ENCODE peak calls at places on chromosomes 5 and 9, in nine cellular contexts. G is activated CD4-positive, alpha-beta T cell treated with anti-CD3 and anti-CD28 coated beads, Interleukin-2, amount 50 U/mL, for 4 hours; C is activated T-cell treated with anti-CD3 and anti-CD28 coated beads for 24 hours; P is stimulated activated naive CD8-positive, alpha-beta T cell treated with anti-CD3 and anti-CD28 coated beads, Interleukin-15, amount 100 ng/mL, for 72 hours; Q is kidney glomerular epithelial cell; Y is NT2/D1; E is stimulated activated CD8-positive, alpha-beta memory T cell treated with anti-CD3 and anti-CD28 coated beads, Interleukin-7, amount 100 ng/mL, for 24 hours; R is activated effector memory CD4-positive, alpha-beta T cell treated with Interleukin-2 at 50 U/mL for 16 hours; U is NCI-H748 treated with DMSO at 0.1 percent for 48 hours. A is an unnamed sample.

GRCh38 chr9:76472925-76473324 is 13.9 kb downstream of the GCNT1 start:
- DNase-seq in G (no peak), C (no peak), P (no peak), Q (no peak), Y (no peak), E (no peak), R (no peak), U (peak), A (peak)

GRCh38 chr9:69943146-69943545 is 100.5 kb upstream of the MAMDC2 start:
- DNase-seq in G (no peak), C (no peak), P (no peak), Q (no peak), Y (no peak), E (no peak), R (no peak), U (no peak), A (no peak)

GRCh38 chr9:87125819-87126218 is 178.5 kb upstream of the GAS1 start:
- DNase-seq in G (no peak), C (no peak), P (no peak), Q (no peak), Y (no peak), E (no peak), R (no peak), U (no peak), A (no peak)

GRCh38 chr5:91848453-91848852 is 465.3 kb upstream of the ARRDC3 start:
- DNase-seq in G (no peak), C (no peak), P (no peak), Q (no peak), Y (no peak), E (no peak), R (no peak), U (no peak), A (peak)

GRCh38 chr9:16515879-16516289 is 354.6 kb downstream of the BNC2 start:
- DNase-seq in G (no peak), C (no peak), P (no peak), Q (peak), Y (peak), E (no peak), R (no peak), U (no peak), A (peak)

GRCh38 chr5:180798193-180798592 is 4.4 kb downstream of the MGAT1 start:
- DNase-seq in G (no peak), C (no peak), P (no peak), Q (no peak), Y (no peak), E (no peak), R (no peak), U (no peak), A (no peak)

GRCh38 chr9:91127653-91128052 is 234.1 kb downstream of the AUH start:
- DNase-seq in G (no peak), C (no peak), P (no peak), Q (no peak), Y (no peak), E (no peak), R (no peak), U (no peak), A (peak)

GRCh38 chr9:22654833-22655232 is 208.2 kb downstream of the DMRTA1 start:
- DNase-seq in G (no peak), C (no peak), P (no peak), Q (peak), Y (no peak), E (no peak), R (no peak), U (no peak), A (no peak)

GRCh38 chr5:16064135-16064893 is 115.3 kb downstream of the MARCHF11 start:
- DNase-seq in G (no peak), C (no peak), P (no peak), Q (no peak), Y (no peak), E (no peak), R (no peak), U (no peak), A (peak)

GRCh38 chr9:70049236-70049635 is 5.6 kb downstream of the MAMDC2 start:
- DNase-seq in G (no peak), C (no peak), P (no peak), Q (peak), Y (no peak), E (no peak), R (no peak), U (no peak), A (peak)

GRCh38 chr9:135502168-135502872 is 1.8 kb downstream of the MRPS2 start:
- DNase-seq in G (no peak), C (no peak), P (no peak), Q (no peak), Y (no peak), E (no peak), R (no peak), U (no peak), A (no peak)

GRCh38 chr5:156529902-156530301 is 202.9 kb downstream of the SGCD start:
- DNase-seq in G (no peak), C (no peak), P (no peak), Q (no peak), Y (no peak), E (no peak), R (no peak), U (no peak), A (no peak)

GRCh38 chr9:96513622-96514021 is 63.7 kb downstream of the HABP4 start:
- DNase-seq in G (no peak), C (no peak), P (no peak), Q (peak), Y (no peak), E (no peak), R (no peak), U (no peak), A (no peak)

GRCh38 chr9:101369286-101369685 is 15.5 kb downstream of the BAAT start:
- DNase-seq in G (no peak), C (no peak), P (no peak), Q (peak), Y (no peak), E (no peak), R (no peak), U (no peak), A (peak)

GRCh38 chr5:84673785-84674184 is 289.1 kb upstream of the EDIL3 start:
- DNase-seq in G (no peak), C (no peak), P (no peak), Q (no peak), Y (no peak), E (no peak), R (no peak), U (no peak), A (no peak)

GRCh38 chr5:138024117-138024516 is 8.8 kb downstream of the FAM13B start:
- DNase-seq in G (no peak), C (no peak), P (no peak), Q (no peak), Y (no peak), E (no peak), R (no peak), U (no peak), A (no peak)

GRCh38 chr5:52859619-52860018 is 71.9 kb downstream of the ITGA1 start:
- DNase-seq in G (no peak), C (no peak), P (no peak), Q (no peak), Y (no peak), E (no peak), R (no peak), U (no peak), A (peak)

GRCh38 chr9:98927724-98928123 is 16.0 kb upstream of the COL15A1 start:
- DNase-seq in G (no peak), C (no peak), P (no peak), Q (no peak), Y (no peak), E (no peak), R (no peak), U (no peak), A (no peak)

GRCh38 chr5:28468121-28468520 is 1429.7 kb upstream of the CDH9 start:
- DNase-seq in G (no peak), C (no peak), P (no peak), Q (no peak), Y (no peak), E (no peak), R (no peak), U (no peak), A (peak)

GRCh38 chr9:130188860-130189481 is 16.8 kb downstream of the NCS1 start:
- DNase-seq in G (no peak), C (no peak), P (no peak), Q (no peak), Y (no peak), E (no peak), R (no peak), U (no peak), A (no peak)

A was measured in M059J.